ENCODE peak calls at places on chromosomes 7 and 10, in four cellular contexts. F is NCI-H1092, U is mammary epithelial cell, G is right cardiac atrium. B is an unnamed sample.

GRCh38 chr7:34875481-34875880 is 161.8 kb downstream of the DPY19L1 start:
- DNase-seq in F (no peak), U (no peak), G (no peak), B (no peak)

GRCh38 chr10:94403034-94403822 is 887 bp downstream of the TBC1D12 start:
- DNase-seq in F (peak), U (peak), G (peak), B (peak)

GRCh38 chr10:130762481-130762880 is 549.0 kb downstream of the TCERG1L start:
- DNase-seq in F (no peak), U (no peak), G (peak), B (no peak)

GRCh38 chr7:130142654-130143333 is 62.4 kb downstream of the TMEM209 start:
- DNase-seq in F (no peak), U (no peak), G (no peak), B (no peak)

GRCh38 chr7:55026867-55027490 is 8.2 kb downstream of the EGFR start:
- DNase-seq in F (no peak), U (peak), G (no peak), B (no peak)

GRCh38 chr10:97096327-97097153 is 89.2 kb downstream of the SLIT1 start:
- DNase-seq in F (peak), U (no peak), G (peak), B (no peak)

GRCh38 chr10:89550509-89550908 is 15.1 kb upstream of the SLC16A12 start:
- DNase-seq in F (no peak), U (no peak), G (peak), B (peak)

GRCh38 chr10:79068203-79068561 is 584 bp upstream of the ZMIZ1 start:
- DNase-seq in F (no peak), U (no peak), G (no peak), B (no peak)

GRCh38 chr7:151423226-151423625 is 13.4 kb upstream of the WDR86 start:
- DNase-seq in F (no peak), U (no peak), G (no peak), B (peak)

GRCh38 chr10:61830072-61830845 is 71.2 kb upstream of the ARID5B start:
- DNase-seq in F (no peak), U (no peak), G (no peak), B (no peak)

GRCh38 chr7:137443616-137444015 is 100.1 kb upstream of the PTN start:
- DNase-seq in F (no peak), U (peak), G (no peak), B (peak)

GRCh38 chr10:96960872-96961271 is 128.8 kb downstream of the LCOR start:
- DNase-seq in F (no peak), U (no peak), G (no peak), B (no peak)

GRCh38 chr10:6046458-6047325 is 15.5 kb downstream of the IL2RA start:
- DNase-seq in F (no peak), U (no peak), G (no peak), B (no peak)

GRCh38 chr10:50291261-50291850 is 40.0 kb upstream of the ASAH2 start:
- DNase-seq in F (no peak), U (no peak), G (no peak), B (peak)

GRCh38 chr7:44743750-44744149 is 4.9 kb upstream of the ZMIZ2 start:
- DNase-seq in F (no peak), U (peak), G (no peak), B (no peak)

GRCh38 chr10:1515121-1515779 is 222.1 kb downstream of the ADARB2 start:
- DNase-seq in F (no peak), U (no peak), G (no peak), B (no peak)

GRCh38 chr10:47438857-47439474 is 44.9 kb downstream of the ANXA8 start:
- DNase-seq in F (peak), U (peak), G (no peak), B (peak)

GRCh38 chr10:126222736-126223511 is 165.4 kb downstream of the ADAM12 start:
- DNase-seq in F (no peak), U (no peak), G (no peak), B (no peak)

GRCh38 chr10:2994562-2994961 is 72.8 kb upstream of the PFKP start:
- DNase-seq in F (no peak), U (no peak), G (no peak), B (peak)

GRCh38 chr7:136405931-136406777 is 429.0 kb upstream of the MTPN start:
- DNase-seq in F (peak), U (peak), G (no peak), B (peak)

GRCh38 chr10:310976-311639 is 175.9 kb downstream of the ZMYND11 start:
- DNase-seq in F (no peak), U (no peak), G (no peak), B (peak)

GRCh38 chr10:91672021-91672608 is 39.2 kb upstream of the PPP1R3C start:
- DNase-seq in F (no peak), U (peak), G (no peak), B (peak)

GRCh38 chr10:79488303-79488702 is 24.0 kb upstream of the EIF5AL1 start:
- DNase-seq in F (no peak), U (peak), G (peak), B (peak)

GRCh38 chr10:1434912-1435692 is 302.2 kb downstream of the ADARB2 start:
- DNase-seq in F (no peak), U (no peak), G (no peak), B (no peak)

GRCh38 chr10:21069929-21070363 is 172.8 kb upstream of the NEBL start:
- DNase-seq in F (no peak), U (no peak), G (no peak), B (no peak)

GRCh38 chr7:20280475-20281351 is 50.0 kb upstream of the ITGB8 start:
- DNase-seq in F (no peak), U (no peak), G (no peak), B (peak)

GRCh38 chr7:32093415-32094408 is 23.5 kb upstream of the PDE1C start:
- DNase-seq in F (no peak), U (peak), G (peak), B (peak)

GRCh38 chr10:116664631-116665030 is 43.9 kb downstream of the PNLIPRP2 start:
- DNase-seq in F (no peak), U (no peak), G (no peak), B (no peak)

GRCh38 chr7:45980181-45980905 is 59.3 kb upstream of the IGFBP3 start:
- DNase-seq in F (no peak), U (no peak), G (no peak), B (peak)